ENCODE peak calls at places on chromosome 21, in seven cellular contexts. C is fibroblast of the aortic adventitia; G is kidney glomerular epithelial cell; A is stimulated activated CD4-positive, alpha-beta T cell treated with anti-CD3 and anti-CD28 coated beads, Interleukin-4, amount 100 ng/mL, for 1 hour; Y is heart left ventricle; B is cardiac fibroblast; I is SHP77. J is an unnamed sample.

GRCh38 chr21:38984982-38985422 is 179.3 kb downstream of the ETS2 start:
- DNase-seq in Y (no peak), C (peak; percentile 98), G (peak; percentile 27), I (no peak), A (no peak), B (peak; percentile 83), J (peak; percentile 50)

GRCh38 chr21:33587792-33588484 is 546 bp downstream of the DONSON start:
- DNase-seq in I (peak; percentile 17), B (peak; percentile 36), Y (peak; percentile 40), A (no peak), C (peak; percentile 37), G (peak; percentile 9), J (no peak)

GRCh38 chr21:41111681-41112080 is 56.3 kb upstream of the BACE2 start:
- DNase-seq in B (no peak), A (no peak), C (no peak), Y (no peak), G (no peak), I (no peak), J (no peak)

GRCh38 chr21:44885615-44886014 is 12.1 kb upstream of the PTTG1IP start:
- DNase-seq in B (no peak), A (no peak), I (no peak), G (no peak), C (no peak), Y (peak; percentile 6), J (no peak)

GRCh38 chr21:43305336-43305665 is 121.6 kb downstream of the SIK1 start:
- DNase-seq in A (no peak), C (no peak), B (no peak), Y (peak; percentile 8), G (no peak), I (no peak), J (no peak)

GRCh38 chr21:45537111-45537745 is 5.0 kb downstream of the SLC19A1 start:
- DNase-seq in G (no peak), A (peak; percentile 4), B (no peak), C (no peak), I (no peak), Y (peak; percentile 12), J (no peak)

GRCh38 chr21:38903578-38904193 is 98.0 kb downstream of the ETS2 start:
- DNase-seq in G (no peak), A (no peak), I (peak; percentile 23), B (no peak), C (peak; percentile 85), Y (no peak), J (no peak)

GRCh38 chr21:15195104-15195503 is 130.3 kb upstream of the NRIP1 start:
- DNase-seq in Y (no peak), B (no peak), C (no peak), I (no peak), A (no peak), G (no peak), J (no peak)

GRCh38 chr21:45142916-45143315 is 68.5 kb downstream of the ADARB1 start:
- DNase-seq in Y (no peak), B (no peak), C (no peak), A (no peak), G (no peak), I (no peak), J (no peak)

J was measured in stimulated activated naive CD8-positive, alpha-beta T cell treated with anti-CD3 and anti-CD28 coated beads, Interleukin-15, amount 100 ng/mL, for 72 hours.